ENCODE peak calls at places on chromosomes 4 and X, in seven cellular contexts. N is activated CD4-positive, alpha-beta memory T cell treated with anti-CD3 and anti-CD28 coated beads for 36 hours; J is C1 segment of cervical spinal cord; S is T-helper 22 cell; I is fibroblast of the aortic adventitia; H is stimulated activated CD8-positive, alpha-beta memory T cell treated with anti-CD3 and anti-CD28 coated beads, Interleukin-4, amount 100 ng/mL, for 48 hours; C is NCI-H2029 treated with DMSO at 0.1 percent for 48 hours. A is an unnamed sample.

GRCh38 chrX:141405486-141405877 is 163.2 kb upstream of the SPANXC start:
- DNase-seq in N (no peak), J (no peak), S (no peak), I (peak; percentile 21), H (no peak), C (no peak), A (no peak)

GRCh38 chr4:176735300-176735699 is 57.4 kb downstream of the VEGFC start:
- DNase-seq in N (no peak), J (no peak), S (no peak), I (peak; percentile 69), H (no peak), C (no peak), A (no peak)

GRCh38 chr4:158581161-158581560 is 59.5 kb downstream of the RXFP1 start:
- DNase-seq in N (no peak), J (no peak), S (no peak), I (peak; percentile 51), H (no peak), C (no peak), A (no peak)

GRCh38 chr4:4302416-4302815 is 12.4 kb downstream of the ZBTB49 start:
- DNase-seq in N (no peak), J (no peak), S (no peak), I (no peak), H (no peak), C (no peak), A (no peak)

GRCh38 chr4:147968641-147969040 is 236.8 kb downstream of the ARHGAP10 start:
- DNase-seq in N (no peak), J (no peak), S (no peak), I (no peak), H (no peak), C (no peak), A (no peak)

GRCh38 chrX:33726281-33727160 is 405.6 kb downstream of the FAM47A start:
- DNase-seq in N (no peak), J (no peak), S (no peak), I (no peak), H (no peak), C (no peak), A (no peak)

GRCh38 chr4:26151615-26152014 is 169.2 kb upstream of the RBPJ start:
- DNase-seq in N (no peak), J (no peak), S (no peak), I (peak; percentile 86), H (no peak), C (no peak), A (no peak)

GRCh38 chr4:171583790-171584189 is 229.4 kb upstream of the GALNTL6 start:
- DNase-seq in N (no peak), J (no peak), S (no peak), I (no peak), H (no peak), C (no peak), A (no peak)

GRCh38 chr4:182917182-182918043 is at the start of gene DCTD:
- DNase-seq in N (peak; percentile 85), J (peak; percentile 38), S (peak; percentile 63), I (peak; percentile 46), H (peak; percentile 82), C (peak; percentile 9), A (peak; percentile 55)